ENCODE peak calls at places on chromosomes 2 and 18, in five cellular contexts. O is CD8-positive, alpha-beta memory T cell; R is neuronal stem cell; Y is upper lobe of left lung; M is adrenal gland. W is an unnamed sample. For H3K4me1, the result is how much of the 10 kb centered on the place peaks cover.

GRCh38 chr18:6279308-6279707 is 135.4 kb downstream of the L3MBTL4 start:
- DNase-seq in Y (no peak), O (no peak), M (no peak), R (no peak), W (peak)

GRCh38 chr2:47602996-47603395 is 179.9 kb upstream of the MSH6 start:
- DNase-seq in Y (no peak), R (no peak), O (no peak), M (no peak), W (no peak)

GRCh38 chr18:59748628-59749360 is 51.6 kb upstream of the CCBE1 start:
- DNase-seq in O (no peak), Y (no peak), M (no peak), R (no peak), W (no peak)

GRCh38 chr2:25651066-25651465 is 22.3 kb downstream of the DTNB start:
- DNase-seq in M (no peak), O (no peak), R (no peak), Y (no peak), W (no peak)

GRCh38 chr2:226953206-226953605 is 117.4 kb downstream of the RHBDD1 start:
- DNase-seq in M (no peak), R (no peak), O (no peak), Y (no peak), W (no peak)

GRCh38 chr18:42287047-42287446 is 332.0 kb downstream of the PIK3C3 start:
- DNase-seq in Y (no peak), M (no peak), O (no peak), R (no peak), W (no peak)

GRCh38 chr18:55111271-55111670 is 152.0 kb upstream of the CCDC68 start:
- DNase-seq in R (no peak), Y (peak), O (no peak), M (no peak), W (no peak)

GRCh38 chr2:170848587-170848986 is 31.9 kb downstream of the GAD1 start:
- DNase-seq in O (no peak), M (no peak), R (no peak), Y (no peak), W (peak)

GRCh38 chr2:191666241-191666640 is 11.7 kb upstream of the NABP1 start:
- DNase-seq in R (no peak), M (no peak), O (no peak), Y (no peak), W (no peak)

GRCh38 chr2:149050188-149050587 is 11.7 kb downstream of the LYPD6B start:
- DNase-seq in Y (no peak), R (no peak), O (no peak), M (no peak), W (peak)

GRCh38 chr2:223451-223850 is 40.4 kb downstream of the SH3YL1 start:
- DNase-seq in M (no peak), R (no peak), O (no peak), Y (no peak), W (no peak)

GRCh38 chr18:54387631-54388030 is 29.9 kb downstream of the C18orf54 start:
- DNase-seq in M (no peak), O (no peak), Y (no peak), R (no peak), W (no peak)

GRCh38 chr2:128315829-128316776 is 2.6 kb downstream of the HS6ST1 start:
- DNase-seq in R (no peak), M (peak), O (no peak), Y (peak), W (peak)

GRCh38 chr2:101159526-101159925 is 8.3 kb upstream of the TBC1D8 start:
- DNase-seq in M (no peak), O (no peak), R (no peak), Y (no peak), W (no peak)

GRCh38 chr2:234674781-234675201 is 177.9 kb upstream of the ARL4C start:
- DNase-seq in M (peak), O (no peak), R (no peak), Y (no peak), W (no peak)

DNA sequence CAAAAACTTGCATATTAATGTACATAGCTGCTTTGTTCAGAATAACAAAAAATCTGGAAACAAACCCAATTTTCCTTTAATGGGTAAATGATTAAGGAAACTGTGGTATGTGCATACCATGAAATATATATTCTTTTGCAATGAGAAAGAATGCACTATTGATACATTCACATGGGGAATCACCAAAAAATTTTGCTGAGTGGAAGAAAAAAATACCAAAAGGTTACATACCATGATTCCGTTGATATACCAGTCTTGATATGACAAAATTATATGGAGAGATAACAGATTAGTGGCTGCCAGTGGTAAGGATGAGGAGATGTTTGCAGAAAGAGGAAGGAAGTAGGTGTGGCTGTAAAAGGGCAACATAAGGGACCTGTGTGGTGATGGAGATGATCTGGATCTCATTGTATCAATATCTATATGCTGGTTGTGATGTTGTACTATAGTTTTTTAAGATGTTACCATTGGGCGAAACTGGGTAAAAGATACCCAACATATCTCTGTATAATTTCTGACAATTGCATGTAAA is 54.6 kb upstream of the BCL2L11 start:
- DNase-seq in R (no peak), O (no peak), Y (no peak), M (no peak), W (no peak)
- H3K4me1 ChIP-seq in R (under half), O (under half), Y (under half), M (under half), W (under half)

GRCh38 chr2:16437189-16437588 is 228.4 kb downstream of the CYRIA start:
- DNase-seq in M (no peak), R (no peak), Y (no peak), O (no peak), W (no peak)
- H3K4me1 ChIP-seq in M (under half), R (under half), Y (under half), O (under half), W (under half)

GRCh38 chr2:36449213-36449612 is 93.6 kb downstream of the CRIM1 start:
- DNase-seq in O (no peak), Y (no peak), M (no peak), R (no peak), W (no peak)
- H3K4me1 ChIP-seq in O (under half), Y (under half), M (under half), R (under half), W (under half)

GRCh38 chr2:136022747-136023146 is 37.3 kb upstream of the DARS1 start:
- DNase-seq in M (no peak), Y (no peak), O (no peak), R (no peak), W (peak)
- H3K4me1 ChIP-seq in M (under half), Y (under half), O (under half), R (under half), W (under half)

GRCh38 chr2:230735884-230736283 is 23.2 kb downstream of the CAB39 start:
- DNase-seq in R (no peak), O (no peak), M (no peak), Y (no peak), W (no peak)
- H3K4me1 ChIP-seq in R (under half), O (half or more), M (under half), Y (half or more), W (under half)

GRCh38 chr2:239222346-239223028 is 178.3 kb downstream of the HDAC4 start:
- DNase-seq in Y (no peak), R (no peak), O (no peak), M (no peak), W (no peak)
- H3K4me1 ChIP-seq in Y (half or more), R (under half), O (under half), M (under half), W (under half)

GRCh38 chr2:215315301-215315700 is 3.4 kb downstream of the ATIC start:
- DNase-seq in R (no peak), O (no peak), Y (no peak), M (no peak), W (no peak)

GRCh38 chr2:215320679-215321078 is 8.8 kb downstream of the ATIC start:
- DNase-seq in R (no peak), Y (peak), O (no peak), M (no peak), W (no peak)

GRCh38 chr2:215316336-215316735 is 4.5 kb downstream of the ATIC start:
- DNase-seq in M (no peak), R (no peak), O (no peak), Y (no peak), W (no peak)

GRCh38 chr2:215320102-215320501 is 8.2 kb downstream of the ATIC start:
- DNase-seq in Y (no peak), O (no peak), M (no peak), R (no peak), W (no peak)

GRCh38 chr2:215319500-215319899 is 7.6 kb downstream of the ATIC start:
- DNase-seq in O (no peak), M (no peak), Y (no peak), R (no peak), W (no peak)
- H3K4me1 ChIP-seq in O (under half), M (under half), Y (under half), R (under half), W (under half)

DNA sequence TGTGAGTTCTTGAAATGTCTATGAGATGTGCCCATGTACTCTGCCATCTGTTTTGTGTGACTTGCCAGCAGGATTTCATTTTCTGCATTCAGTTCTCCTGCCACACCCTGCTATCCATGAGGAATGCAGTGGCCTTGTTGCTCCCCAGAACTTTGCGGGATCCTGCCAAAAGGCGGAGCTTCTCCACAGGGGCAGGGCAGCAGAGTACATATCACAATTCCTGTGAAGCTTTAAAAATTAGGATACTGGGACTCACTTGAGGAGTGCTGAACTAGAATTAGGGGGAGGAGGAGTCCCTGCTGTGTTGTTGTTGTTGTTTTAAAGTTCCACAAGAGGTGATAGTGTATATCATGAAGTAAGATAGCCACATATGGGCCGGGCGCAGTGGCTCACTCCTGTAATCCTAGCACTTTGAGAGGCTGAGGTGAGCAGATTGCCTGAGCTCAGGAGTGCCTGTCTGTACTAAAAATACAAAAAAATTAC is 76.4 kb downstream of the TANC1 start:
- DNase-seq in R (no peak), O (no peak), Y (no peak), M (peak), W (no peak)
- H3K4me1 ChIP-seq in R (under half), O (under half), Y (half or more), M (under half), W (under half)

DNA sequence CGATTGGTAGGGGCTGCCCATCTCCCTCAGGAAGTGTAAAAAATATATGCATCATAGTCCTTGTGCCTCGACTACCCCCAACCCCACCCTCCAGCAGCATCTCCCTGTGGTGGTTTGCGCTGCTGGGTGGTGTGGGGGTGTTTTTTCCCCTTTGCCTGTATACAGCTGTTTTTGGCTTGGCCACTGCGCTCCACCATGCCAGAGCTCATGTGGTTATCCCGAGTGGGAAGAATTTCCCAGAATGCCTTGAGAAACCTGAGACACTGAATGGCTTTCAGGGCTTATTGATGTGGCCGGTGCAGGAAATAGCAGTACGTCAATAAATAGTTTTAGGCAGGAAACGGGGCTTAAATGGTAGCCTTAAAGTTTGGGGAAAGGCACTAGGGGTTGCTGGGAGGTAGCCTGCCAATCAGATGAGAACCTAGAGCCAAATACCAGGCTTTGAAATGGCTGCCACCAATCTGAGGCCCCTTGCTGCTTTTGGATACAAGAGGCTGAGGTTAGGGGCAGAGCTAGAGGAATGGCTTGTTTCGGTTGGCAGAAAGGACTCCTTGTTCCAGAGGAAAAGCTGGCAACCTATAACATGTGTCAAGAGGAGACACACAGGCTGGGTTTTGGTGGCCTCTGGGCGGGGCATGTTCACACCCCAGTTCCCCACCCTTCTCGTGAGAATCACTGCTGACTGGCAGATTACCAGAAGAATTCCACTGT is 144.1 kb downstream of the SMAD7 start:
- DNase-seq in O (peak), R (no peak), Y (no peak), M (no peak), W (no peak)
- H3K4me1 ChIP-seq in O (under half), R (under half), Y (under half), M (under half), W (under half)

GRCh38 chr2:216117566-216117965 is 8.4 kb downstream of the XRCC5 start:
- DNase-seq in R (no peak), Y (no peak), M (no peak), O (no peak), W (no peak)
- H3K4me1 ChIP-seq in R (under half), Y (under half), M (under half), O (half or more), W (under half)